ENCODE peak calls at places on chromosomes 5 and 9, in nine cellular contexts. C is nephron progenitor cell, H is endothelial cell, N is endothelial cell of umbilical vein, J is PC-9, V is tibial nerve, L is GM06990, I is prostate gland, X is ovary. R is an unnamed sample.

GRCh38 chr5:96150007-96150406 is 188.4 kb upstream of the ELL2 start:
- DNase-seq in C (no peak), H (no peak), N (no peak), J (no peak), V (no peak), L (no peak), I (peak; percentile 38), X (no peak), R (no peak)

GRCh38 chr9:617441-618085 is 223.9 kb upstream of the DMRT1 start:
- DNase-seq in C (no peak), H (peak; percentile 8), N (peak; percentile 8), J (no peak), V (no peak), L (no peak), I (no peak), X (no peak), R (no peak)

GRCh38 chr9:110142868-110143866 is 64.8 kb downstream of the C9orf152 start:
- DNase-seq in C (no peak), H (no peak), N (peak; percentile 26), J (no peak), V (no peak), L (peak; percentile 50), I (no peak), X (no peak), R (no peak)

GRCh38 chr5:14110196-14110595 is 32.9 kb upstream of the TRIO start:
- DNase-seq in C (no peak), H (no peak), N (no peak), J (no peak), V (no peak), L (no peak), I (no peak), X (no peak), R (no peak)

GRCh38 chr5:124832510-124832909 is 86.1 kb upstream of the ZNF608 start:
- DNase-seq in C (no peak), H (no peak), N (no peak), J (no peak), V (no peak), L (no peak), I (no peak), X (no peak), R (no peak)

GRCh38 chr9:19720374-19720773 is 68.5 kb downstream of the SLC24A2 start:
- DNase-seq in C (peak; percentile 50), H (peak; percentile 57), N (peak; percentile 39), J (no peak), V (no peak), L (no peak), I (no peak), X (no peak), R (no peak)

GRCh38 chr5:13987843-13988464 is 43.5 kb upstream of the DNAH5 start:
- DNase-seq in C (peak; percentile 60), H (peak; percentile 66), N (peak; percentile 64), J (peak; percentile 87), V (peak; percentile 23), L (peak; percentile 11), I (peak; percentile 58), X (peak; percentile 12), R (no peak)

GRCh38 chr5:177327539-177328522 is 16.1 kb upstream of the MXD3 start:
- DNase-seq in C (no peak), H (no peak), N (peak; percentile 79), J (no peak), V (no peak), L (no peak), I (no peak), X (no peak), R (no peak)

GRCh38 chr5:14204785-14205321 is 61.7 kb downstream of the TRIO start:
- DNase-seq in C (no peak), H (no peak), N (peak; percentile 93), J (no peak), V (no peak), L (no peak), I (peak; percentile 49), X (peak; percentile 67), R (no peak)

DNA sequence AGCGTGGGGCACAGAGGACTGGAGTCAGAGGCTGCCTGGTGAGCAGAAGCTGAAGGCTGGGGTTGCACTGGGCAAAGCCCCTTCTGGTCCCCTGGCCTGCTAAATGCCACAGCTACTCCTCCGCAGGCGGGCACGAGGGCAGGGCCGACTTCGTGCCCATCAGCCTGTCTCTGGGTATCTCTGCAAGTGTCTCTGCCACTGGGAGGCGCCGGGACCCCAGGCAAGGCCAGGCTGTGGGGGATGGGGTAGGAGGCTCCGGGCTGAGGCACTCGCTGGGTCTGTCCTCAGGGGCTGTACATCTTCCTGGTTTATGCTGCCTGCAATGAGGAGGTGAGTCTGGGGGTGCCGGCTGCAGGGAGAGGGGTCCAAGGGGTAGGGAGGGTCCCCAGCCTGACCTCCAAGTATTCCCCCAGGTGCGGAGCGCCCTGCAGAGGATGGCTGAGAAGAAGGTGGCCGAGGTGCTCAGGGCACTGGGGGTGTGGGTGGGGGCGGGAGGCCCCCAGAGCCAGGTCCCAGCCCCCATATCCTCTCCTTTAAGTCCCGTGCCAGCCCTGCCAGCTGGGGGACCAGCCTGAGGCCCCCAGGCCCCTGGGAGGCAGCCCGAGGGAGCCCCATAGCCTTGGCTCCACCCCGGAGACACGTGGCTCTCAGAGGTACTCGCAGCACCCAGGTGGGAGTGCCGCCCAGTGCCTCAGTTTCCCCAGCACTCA is 25.1 kb downstream of the ADGRD2 start:
- DNase-seq in C (no peak), H (no peak), N (no peak), J (no peak), V (no peak), L (no peak), I (no peak), X (no peak), R (no peak)
- TF ChIP-seq CTCF in C (no peak), H (no peak), N (no peak), J (no peak), V (no peak), L (no peak), I (no peak), X (no peak), R (peak; percentile 26)

DNA sequence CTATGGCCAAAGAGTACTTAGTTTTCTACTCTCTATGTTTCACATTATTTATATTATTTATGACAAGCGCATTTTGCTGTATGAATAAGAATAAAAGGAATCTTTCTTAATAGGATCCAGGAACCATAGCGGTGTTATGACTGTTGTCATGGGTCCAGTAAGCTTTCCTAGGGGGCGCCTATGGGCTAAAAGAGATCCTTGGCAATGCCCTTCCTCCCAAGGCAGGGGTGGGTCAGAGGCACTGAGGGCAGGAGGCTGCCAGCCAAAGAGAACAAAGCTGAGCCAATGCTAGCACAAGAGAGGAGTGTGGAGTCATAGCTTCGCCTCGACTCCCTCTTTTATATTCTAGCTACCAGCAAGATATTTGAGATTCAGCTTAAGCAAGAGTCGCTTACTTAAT is 98.4 kb upstream of the GNAQ start:
- DNase-seq in C (no peak), H (no peak), N (peak; percentile 87), J (no peak), V (no peak), L (no peak), I (no peak), X (no peak), R (no peak)
- TF ChIP-seq CTCF in C (no peak), H (no peak), N (peak; percentile 55), J (no peak), V (no peak), L (no peak), I (no peak), X (no peak), R (no peak)

GRCh38 chr9:120712539-120713031 is 1.7 kb downstream of the MEGF9 start:
- DNase-seq in C (no peak), H (no peak), N (no peak), J (no peak), V (no peak), L (no peak), I (no peak), X (no peak), R (no peak)

GRCh38 chr9:120714088-120714845 is at the start of gene MEGF9:
- DNase-seq in C (peak; percentile 97), H (peak; percentile 96), N (peak; percentile 98), J (peak; percentile 99), V (peak; percentile 98), L (peak; percentile 96), I (peak; percentile 99), X (peak; percentile 97), R (peak; percentile 82)

GRCh38 chr9:120714846-120715231 is 569 bp upstream of the MEGF9 start:
- DNase-seq in C (peak; percentile 27), H (no peak), N (no peak), J (no peak), V (no peak), L (no peak), I (no peak), X (peak; percentile 35), R (no peak)

GRCh38 chr9:120711841-120712538 is 2.3 kb downstream of the MEGF9 start:
- DNase-seq in C (no peak), H (no peak), N (no peak), J (no peak), V (no peak), L (no peak), I (no peak), X (no peak), R (no peak)

GRCh38 chr9:120713257-120714087 is 798 bp downstream of the MEGF9 start:
- DNase-seq in C (no peak), H (peak; percentile 11), N (no peak), J (no peak), V (no peak), L (no peak), I (no peak), X (peak; percentile 24), R (no peak)
- TF ChIP-seq CTCF in C (no peak), H (peak; percentile 14), N (no peak), J (no peak), V (no peak), L (no peak), I (peak; percentile 34), X (no peak), R (no peak)

GRCh38 chr5:151107738-151108520 is 27.1 kb upstream of the TNIP1 start:
- DNase-seq in C (no peak), H (no peak), N (no peak), J (no peak), V (no peak), L (no peak), I (peak; percentile 52), X (no peak), R (no peak)
- TF ChIP-seq CTCF in C (no peak), H (no peak), N (no peak), J (no peak), V (no peak), L (no peak), I (no peak), X (no peak), R (no peak)

GRCh38 chr5:38077652-38078051 is 180.7 kb upstream of the EGFLAM start:
- DNase-seq in C (no peak), H (no peak), N (no peak), J (no peak), V (no peak), L (no peak), I (no peak), X (no peak), R (no peak)
- TF ChIP-seq CTCF in C (no peak), H (no peak), N (no peak), J (no peak), V (no peak), L (no peak), I (no peak), X (no peak), R (no peak)

GRCh38 chr5:132227485-132228240 is at the start of gene P4HA2:
- DNase-seq in C (peak; percentile 85), H (peak; percentile 67), N (peak; percentile 71), J (peak; percentile 85), V (peak; percentile 70), L (peak; percentile 79), I (peak; percentile 85), X (peak; percentile 77), R (peak; percentile 77)
- TF ChIP-seq CTCF in C (no peak), H (no peak), N (no peak), J (no peak), V (peak; percentile 11), L (no peak), I (no peak), X (peak; percentile 51), R (no peak)

GRCh38 chr5:17743580-17744435 is 109.5 kb downstream of the TAF11L14 start:
- DNase-seq in C (no peak), H (no peak), N (no peak), J (no peak), V (no peak), L (no peak), I (no peak), X (no peak), R (no peak)
- TF ChIP-seq CTCF in C (no peak), H (no peak), N (no peak), J (no peak), V (no peak), L (no peak), I (no peak), X (no peak), R (no peak)